ENCODE peak calls at places on chromosomes 12 and 14, in six cellular contexts. One of them, this sample, is unnamed.

GRCh38 chr14:58078471-58078870 is 73.5 kb downstream of the ARMH4 start:
- DNase-seq in astrocyte of the cerebellum: no peak
- DNase-seq in lung: no peak
- DNase-seq in mesothelial cell of epicardium: no peak
- DNase-seq in activated CD8-positive, alpha-beta T cell treated with anti-CD3 and anti-CD28 coated beads for 36 hours: no peak
- DNase-seq in choroid plexus epithelial cell: peak
- DNase-seq in this sample: no peak

GRCh38 chr14:100840751-100841444 is 15.0 kb downstream of the MEG3 start:
- DNase-seq in choroid plexus epithelial cell: no peak
- DNase-seq in lung: no peak
- DNase-seq in mesothelial cell of epicardium: no peak
- DNase-seq in astrocyte of the cerebellum: no peak
- DNase-seq in activated CD8-positive, alpha-beta T cell treated with anti-CD3 and anti-CD28 coated beads for 36 hours: no peak
- DNase-seq in this sample: no peak

GRCh38 chr14:93100570-93100969 is 15.2 kb downstream of the ITPK1 start:
- DNase-seq in choroid plexus epithelial cell: no peak
- DNase-seq in lung: no peak
- DNase-seq in mesothelial cell of epicardium: no peak
- DNase-seq in astrocyte of the cerebellum: no peak
- DNase-seq in activated CD8-positive, alpha-beta T cell treated with anti-CD3 and anti-CD28 coated beads for 36 hours: no peak
- DNase-seq in this sample: no peak

GRCh38 chr12:3231399-3231876 is 154.3 kb downstream of the TSPAN9 start:
- DNase-seq in mesothelial cell of epicardium: no peak
- DNase-seq in choroid plexus epithelial cell: no peak
- DNase-seq in lung: no peak
- DNase-seq in astrocyte of the cerebellum: no peak
- DNase-seq in activated CD8-positive, alpha-beta T cell treated with anti-CD3 and anti-CD28 coated beads for 36 hours: no peak
- DNase-seq in this sample: no peak

GRCh38 chr12:101044512-101045074 is 165.4 kb downstream of the SLC5A8 start:
- DNase-seq in lung: no peak
- DNase-seq in astrocyte of the cerebellum: no peak
- DNase-seq in choroid plexus epithelial cell: no peak
- DNase-seq in activated CD8-positive, alpha-beta T cell treated with anti-CD3 and anti-CD28 coated beads for 36 hours: no peak
- DNase-seq in mesothelial cell of epicardium: no peak
- DNase-seq in this sample: no peak

GRCh38 chr12:125773033-125773432 is 707.8 kb downstream of the AACS start:
- DNase-seq in activated CD8-positive, alpha-beta T cell treated with anti-CD3 and anti-CD28 coated beads for 36 hours: peak
- DNase-seq in choroid plexus epithelial cell: no peak
- DNase-seq in mesothelial cell of epicardium: no peak
- DNase-seq in lung: no peak
- DNase-seq in astrocyte of the cerebellum: no peak
- DNase-seq in this sample: peak

GRCh38 chr12:55822228-55822627 is 4.4 kb downstream of the ORMDL2 start:
- DNase-seq in activated CD8-positive, alpha-beta T cell treated with anti-CD3 and anti-CD28 coated beads for 36 hours: no peak
- DNase-seq in lung: no peak
- DNase-seq in mesothelial cell of epicardium: no peak
- DNase-seq in choroid plexus epithelial cell: peak
- DNase-seq in astrocyte of the cerebellum: no peak
- DNase-seq in this sample: no peak

GRCh38 chr14:93099187-93099586 is 16.5 kb downstream of the ITPK1 start:
- DNase-seq in astrocyte of the cerebellum: no peak
- DNase-seq in activated CD8-positive, alpha-beta T cell treated with anti-CD3 and anti-CD28 coated beads for 36 hours: no peak
- DNase-seq in choroid plexus epithelial cell: no peak
- DNase-seq in mesothelial cell of epicardium: no peak
- DNase-seq in lung: no peak
- DNase-seq in this sample: no peak

GRCh38 chr12:58046281-58046680 is 104.9 kb downstream of the ATP23 start:
- DNase-seq in choroid plexus epithelial cell: peak
- DNase-seq in mesothelial cell of epicardium: no peak
- DNase-seq in lung: no peak
- DNase-seq in astrocyte of the cerebellum: no peak
- DNase-seq in activated CD8-positive, alpha-beta T cell treated with anti-CD3 and anti-CD28 coated beads for 36 hours: no peak
- DNase-seq in this sample: no peak

GRCh38 chr12:13135336-13136178 is 32.1 kb upstream of the GSG1 start:
- DNase-seq in activated CD8-positive, alpha-beta T cell treated with anti-CD3 and anti-CD28 coated beads for 36 hours: no peak
- DNase-seq in astrocyte of the cerebellum: peak
- DNase-seq in mesothelial cell of epicardium: peak
- DNase-seq in choroid plexus epithelial cell: peak
- DNase-seq in lung: peak
- DNase-seq in this sample: no peak
- TF ChIP-seq CTCF in activated CD8-positive, alpha-beta T cell treated with anti-CD3 and anti-CD28 coated beads for 36 hours: no peak
- TF ChIP-seq CTCF in astrocyte of the cerebellum: peak
- TF ChIP-seq CTCF in mesothelial cell of epicardium: no peak
- TF ChIP-seq CTCF in choroid plexus epithelial cell: peak
- TF ChIP-seq CTCF in lung: no peak
- TF ChIP-seq CTCF in this sample: no peak

GRCh38 chr14:56751471-56751870 is 58.8 kb downstream of the OTX2 start:
- DNase-seq in astrocyte of the cerebellum: no peak
- DNase-seq in activated CD8-positive, alpha-beta T cell treated with anti-CD3 and anti-CD28 coated beads for 36 hours: no peak
- DNase-seq in lung: no peak
- DNase-seq in mesothelial cell of epicardium: no peak
- DNase-seq in choroid plexus epithelial cell: no peak
- DNase-seq in this sample: no peak
- TF ChIP-seq CTCF in astrocyte of the cerebellum: no peak
- TF ChIP-seq CTCF in activated CD8-positive, alpha-beta T cell treated with anti-CD3 and anti-CD28 coated beads for 36 hours: no peak
- TF ChIP-seq CTCF in lung: no peak
- TF ChIP-seq CTCF in mesothelial cell of epicardium: no peak
- TF ChIP-seq CTCF in choroid plexus epithelial cell: no peak
- TF ChIP-seq CTCF in this sample: no peak

DNA sequence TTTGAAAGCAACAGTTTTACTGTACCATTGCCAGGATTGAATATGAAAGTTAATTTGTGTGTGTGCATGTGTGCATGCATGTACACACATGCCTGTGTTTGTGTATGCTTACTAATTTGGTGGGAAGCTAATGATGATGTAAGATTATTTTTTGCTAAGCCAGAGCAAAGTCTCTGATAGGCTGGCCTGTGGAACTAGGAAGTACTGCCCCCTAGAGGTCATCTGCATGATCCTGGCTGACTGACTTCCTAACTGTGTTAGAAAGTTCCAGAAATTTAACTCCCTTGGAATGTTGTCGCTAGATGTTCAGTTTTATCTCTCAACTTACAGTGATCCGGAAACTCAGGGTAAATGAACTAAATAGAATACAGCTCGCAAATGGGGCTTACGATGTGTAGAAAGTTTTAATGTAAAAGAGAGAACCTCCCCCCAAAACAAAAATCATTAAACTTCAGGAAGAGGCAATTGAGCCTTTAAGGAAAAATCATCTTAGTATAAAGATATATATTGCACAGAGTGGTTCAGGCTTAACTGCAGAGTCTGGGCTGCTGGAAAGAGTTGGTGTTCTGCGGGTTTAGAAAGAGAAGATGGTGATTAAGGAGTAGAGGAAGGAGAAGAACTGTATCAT is 34.3 kb upstream of the SLC38A1 start:
- DNase-seq in choroid plexus epithelial cell: peak
- DNase-seq in activated CD8-positive, alpha-beta T cell treated with anti-CD3 and anti-CD28 coated beads for 36 hours: peak
- DNase-seq in lung: peak
- DNase-seq in mesothelial cell of epicardium: no peak
- DNase-seq in astrocyte of the cerebellum: peak
- DNase-seq in this sample: peak
- TF ChIP-seq CTCF in choroid plexus epithelial cell: peak
- TF ChIP-seq CTCF in activated CD8-positive, alpha-beta T cell treated with anti-CD3 and anti-CD28 coated beads for 36 hours: peak
- TF ChIP-seq CTCF in lung: peak
- TF ChIP-seq CTCF in mesothelial cell of epicardium: peak
- TF ChIP-seq CTCF in astrocyte of the cerebellum: peak
- TF ChIP-seq CTCF in this sample: peak

GRCh38 chr14:76257111-76257803 is 105.5 kb downstream of the GPATCH2L start:
- DNase-seq in astrocyte of the cerebellum: no peak
- DNase-seq in choroid plexus epithelial cell: peak
- DNase-seq in activated CD8-positive, alpha-beta T cell treated with anti-CD3 and anti-CD28 coated beads for 36 hours: no peak
- DNase-seq in lung: no peak
- DNase-seq in mesothelial cell of epicardium: no peak
- DNase-seq in this sample: no peak

GRCh38 chr14:76259029-76259735 is 107.5 kb downstream of the GPATCH2L start:
- DNase-seq in activated CD8-positive, alpha-beta T cell treated with anti-CD3 and anti-CD28 coated beads for 36 hours: no peak
- DNase-seq in lung: no peak
- DNase-seq in astrocyte of the cerebellum: no peak
- DNase-seq in mesothelial cell of epicardium: no peak
- DNase-seq in choroid plexus epithelial cell: no peak
- DNase-seq in this sample: no peak

GRCh38 chr14:76257842-76258397 is 106.2 kb downstream of the GPATCH2L start:
- DNase-seq in lung: no peak
- DNase-seq in mesothelial cell of epicardium: no peak
- DNase-seq in activated CD8-positive, alpha-beta T cell treated with anti-CD3 and anti-CD28 coated beads for 36 hours: no peak
- DNase-seq in astrocyte of the cerebellum: no peak
- DNase-seq in choroid plexus epithelial cell: no peak
- DNase-seq in this sample: no peak

GRCh38 chr14:76253111-76253510 is 101.4 kb downstream of the GPATCH2L start:
- DNase-seq in activated CD8-positive, alpha-beta T cell treated with anti-CD3 and anti-CD28 coated beads for 36 hours: no peak
- DNase-seq in lung: no peak
- DNase-seq in choroid plexus epithelial cell: no peak
- DNase-seq in mesothelial cell of epicardium: no peak
- DNase-seq in astrocyte of the cerebellum: no peak
- DNase-seq in this sample: no peak

GRCh38 chr14:76256545-76256944 is 104.8 kb downstream of the GPATCH2L start:
- DNase-seq in lung: no peak
- DNase-seq in mesothelial cell of epicardium: no peak
- DNase-seq in choroid plexus epithelial cell: no peak
- DNase-seq in activated CD8-positive, alpha-beta T cell treated with anti-CD3 and anti-CD28 coated beads for 36 hours: no peak
- DNase-seq in astrocyte of the cerebellum: no peak
- DNase-seq in this sample: no peak
- TF ChIP-seq CTCF in lung: no peak
- TF ChIP-seq CTCF in mesothelial cell of epicardium: no peak
- TF ChIP-seq CTCF in choroid plexus epithelial cell: no peak
- TF ChIP-seq CTCF in activated CD8-positive, alpha-beta T cell treated with anti-CD3 and anti-CD28 coated beads for 36 hours: no peak
- TF ChIP-seq CTCF in astrocyte of the cerebellum: no peak
- TF ChIP-seq CTCF in this sample: no peak

GRCh38 chr14:83004456-83005006 is 1470.9 kb upstream of the SEL1L start:
- DNase-seq in activated CD8-positive, alpha-beta T cell treated with anti-CD3 and anti-CD28 coated beads for 36 hours: no peak
- DNase-seq in lung: no peak
- DNase-seq in astrocyte of the cerebellum: no peak
- DNase-seq in mesothelial cell of epicardium: no peak
- DNase-seq in choroid plexus epithelial cell: no peak
- DNase-seq in this sample: no peak

GRCh38 chr14:82999802-83000201 is 1466.1 kb upstream of the SEL1L start:
- DNase-seq in activated CD8-positive, alpha-beta T cell treated with anti-CD3 and anti-CD28 coated beads for 36 hours: no peak
- DNase-seq in choroid plexus epithelial cell: peak
- DNase-seq in lung: no peak
- DNase-seq in mesothelial cell of epicardium: no peak
- DNase-seq in astrocyte of the cerebellum: no peak
- DNase-seq in this sample: no peak
- TF ChIP-seq CTCF in activated CD8-positive, alpha-beta T cell treated with anti-CD3 and anti-CD28 coated beads for 36 hours: no peak
- TF ChIP-seq CTCF in choroid plexus epithelial cell: peak
- TF ChIP-seq CTCF in lung: no peak
- TF ChIP-seq CTCF in mesothelial cell of epicardium: no peak
- TF ChIP-seq CTCF in astrocyte of the cerebellum: peak
- TF ChIP-seq CTCF in this sample: no peak

DNA sequence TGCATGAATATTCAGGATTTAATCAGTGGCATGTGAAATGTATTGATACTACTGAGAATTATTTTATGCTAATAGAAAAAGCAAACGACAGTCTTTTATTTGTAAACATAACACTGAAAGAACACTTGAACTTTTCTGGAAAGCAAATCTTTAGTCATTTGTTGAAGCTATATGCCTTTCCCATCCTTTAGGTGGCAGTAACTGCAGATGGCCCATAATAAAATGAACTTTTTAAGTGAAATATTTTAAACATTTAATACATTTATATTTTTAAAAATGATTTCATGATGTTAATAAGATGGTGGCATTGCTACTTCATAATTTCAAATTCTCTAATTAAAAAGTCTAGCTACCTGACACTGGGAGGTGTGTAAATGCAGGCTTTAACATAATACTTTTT is 13.9 kb upstream of the KRR1 start:
- DNase-seq in activated CD8-positive, alpha-beta T cell treated with anti-CD3 and anti-CD28 coated beads for 36 hours: no peak
- DNase-seq in mesothelial cell of epicardium: no peak
- DNase-seq in astrocyte of the cerebellum: no peak
- DNase-seq in choroid plexus epithelial cell: peak
- DNase-seq in lung: no peak
- DNase-seq in this sample: no peak
- TF ChIP-seq CTCF in activated CD8-positive, alpha-beta T cell treated with anti-CD3 and anti-CD28 coated beads for 36 hours: no peak
- TF ChIP-seq CTCF in mesothelial cell of epicardium: no peak
- TF ChIP-seq CTCF in astrocyte of the cerebellum: peak
- TF ChIP-seq CTCF in choroid plexus epithelial cell: peak
- TF ChIP-seq CTCF in lung: no peak
- TF ChIP-seq CTCF in this sample: no peak

GRCh38 chr14:76546426-76547221 is 170.7 kb downstream of the ESRRB start:
- DNase-seq in choroid plexus epithelial cell: no peak
- DNase-seq in lung: no peak
- DNase-seq in mesothelial cell of epicardium: no peak
- DNase-seq in activated CD8-positive, alpha-beta T cell treated with anti-CD3 and anti-CD28 coated beads for 36 hours: peak
- DNase-seq in astrocyte of the cerebellum: no peak
- DNase-seq in this sample: peak
- TF ChIP-seq CTCF in choroid plexus epithelial cell: peak
- TF ChIP-seq CTCF in lung: no peak
- TF ChIP-seq CTCF in mesothelial cell of epicardium: peak
- TF ChIP-seq CTCF in activated CD8-positive, alpha-beta T cell treated with anti-CD3 and anti-CD28 coated beads for 36 hours: peak
- TF ChIP-seq CTCF in astrocyte of the cerebellum: peak
- TF ChIP-seq CTCF in this sample: peak

GRCh38 chr12:65840793-65841670 is 16.7 kb downstream of the HMGA2 start:
- DNase-seq in astrocyte of the cerebellum: no peak
- DNase-seq in mesothelial cell of epicardium: no peak
- DNase-seq in choroid plexus epithelial cell: no peak
- DNase-seq in activated CD8-positive, alpha-beta T cell treated with anti-CD3 and anti-CD28 coated beads for 36 hours: no peak
- DNase-seq in lung: no peak
- DNase-seq in this sample: no peak
- TF ChIP-seq CTCF in astrocyte of the cerebellum: no peak
- TF ChIP-seq CTCF in mesothelial cell of epicardium: no peak
- TF ChIP-seq CTCF in choroid plexus epithelial cell: peak
- TF ChIP-seq CTCF in activated CD8-positive, alpha-beta T cell treated with anti-CD3 and anti-CD28 coated beads for 36 hours: no peak
- TF ChIP-seq CTCF in lung: no peak
- TF ChIP-seq CTCF in this sample: no peak

GRCh38 chr14:103607822-103608221 is 21.2 kb upstream of the KLC1 start:
- DNase-seq in choroid plexus epithelial cell: no peak
- DNase-seq in lung: no peak
- DNase-seq in activated CD8-positive, alpha-beta T cell treated with anti-CD3 and anti-CD28 coated beads for 36 hours: no peak
- DNase-seq in mesothelial cell of epicardium: no peak
- DNase-seq in astrocyte of the cerebellum: no peak
- DNase-seq in this sample: no peak
- TF ChIP-seq CTCF in choroid plexus epithelial cell: no peak
- TF ChIP-seq CTCF in lung: no peak
- TF ChIP-seq CTCF in activated CD8-positive, alpha-beta T cell treated with anti-CD3 and anti-CD28 coated beads for 36 hours: no peak
- TF ChIP-seq CTCF in mesothelial cell of epicardium: no peak
- TF ChIP-seq CTCF in astrocyte of the cerebellum: no peak
- TF ChIP-seq CTCF in this sample: no peak

This sample was measured in GM20000.